ENCODE peak calls at places on chromosome 7, in ten cellular contexts. One of them, this sample, is unnamed. For H4K20me1 and H3K9me3, the result is how much of the 10 kb centered on the place peaks cover.

GRCh38 chr7:23373151-23374004 is 74.2 kb downstream of the MALSU1 start:
- DNase-seq in fibroblast of lung: peak
- DNase-seq in hepatocyte: no peak
- DNase-seq in PC-3: peak
- DNase-seq in neural progenitor cell: no peak
- DNase-seq in GM23248: no peak
- DNase-seq in SK-N-SH: no peak
- DNase-seq in GM12878: peak
- DNase-seq in OCI-LY7: peak
- DNase-seq in H9: no peak
- DNase-seq in this sample: no peak

GRCh38 chr7:33472348-33473025 is 343.1 kb downstream of the BBS9 start:
- DNase-seq in PC-3: peak
- DNase-seq in SK-N-SH: peak
- DNase-seq in OCI-LY7: no peak
- DNase-seq in neural progenitor cell: no peak
- DNase-seq in H9: no peak
- DNase-seq in GM12878: no peak
- DNase-seq in GM23248: no peak
- DNase-seq in hepatocyte: no peak
- DNase-seq in fibroblast of lung: no peak
- DNase-seq in this sample: peak

GRCh38 chr7:110759069-110759468 is 331.9 kb upstream of the LRRN3 start:
- DNase-seq in OCI-LY7: no peak
- DNase-seq in PC-3: peak
- DNase-seq in H9: no peak
- DNase-seq in fibroblast of lung: no peak
- DNase-seq in neural progenitor cell: no peak
- DNase-seq in SK-N-SH: no peak
- DNase-seq in GM12878: no peak
- DNase-seq in GM23248: no peak
- DNase-seq in hepatocyte: no peak
- DNase-seq in this sample: peak

GRCh38 chr7:119665791-119666190 is 607.2 kb upstream of the KCND2 start:
- DNase-seq in GM23248: no peak
- DNase-seq in SK-N-SH: no peak
- DNase-seq in H9: no peak
- DNase-seq in PC-3: no peak
- DNase-seq in fibroblast of lung: peak
- DNase-seq in hepatocyte: no peak
- DNase-seq in GM12878: no peak
- DNase-seq in neural progenitor cell: no peak
- DNase-seq in OCI-LY7: no peak
- DNase-seq in this sample: no peak

GRCh38 chr7:38310601-38311057 is 37.2 kb upstream of the TARP start:
- DNase-seq in hepatocyte: no peak
- DNase-seq in SK-N-SH: peak
- DNase-seq in fibroblast of lung: peak
- DNase-seq in OCI-LY7: no peak
- DNase-seq in GM12878: no peak
- DNase-seq in PC-3: no peak
- DNase-seq in GM23248: no peak
- DNase-seq in neural progenitor cell: no peak
- DNase-seq in H9: no peak
- DNase-seq in this sample: no peak

GRCh38 chr7:90119178-90119971 is 34.9 kb upstream of the STEAP1 start:
- DNase-seq in GM23248: peak
- DNase-seq in hepatocyte: peak
- DNase-seq in OCI-LY7: no peak
- DNase-seq in neural progenitor cell: peak
- DNase-seq in GM12878: no peak
- DNase-seq in H9: peak
- DNase-seq in PC-3: no peak
- DNase-seq in fibroblast of lung: peak
- DNase-seq in SK-N-SH: peak
- DNase-seq in this sample: no peak

GRCh38 chr7:79455173-79455790 is 1.8 kb upstream of the MAGI2 start:
- DNase-seq in OCI-LY7: no peak
- DNase-seq in SK-N-SH: no peak
- DNase-seq in hepatocyte: no peak
- DNase-seq in fibroblast of lung: no peak
- DNase-seq in H9: no peak
- DNase-seq in GM23248: no peak
- DNase-seq in PC-3: no peak
- DNase-seq in neural progenitor cell: no peak
- DNase-seq in GM12878: no peak
- DNase-seq in this sample: no peak

GRCh38 chr7:138663741-138664710 is 37.1 kb downstream of the SVOPL start:
- DNase-seq in neural progenitor cell: peak
- DNase-seq in H9: peak
- DNase-seq in GM12878: no peak
- DNase-seq in fibroblast of lung: peak
- DNase-seq in SK-N-SH: peak
- DNase-seq in OCI-LY7: no peak
- DNase-seq in GM23248: peak
- DNase-seq in hepatocyte: peak
- DNase-seq in PC-3: peak
- DNase-seq in this sample: peak

GRCh38 chr7:2164156-2164555 is 68.6 kb downstream of the MAD1L1 start:
- DNase-seq in GM12878: no peak
- DNase-seq in OCI-LY7: no peak
- DNase-seq in SK-N-SH: peak
- DNase-seq in PC-3: no peak
- DNase-seq in fibroblast of lung: no peak
- DNase-seq in neural progenitor cell: no peak
- DNase-seq in H9: no peak
- DNase-seq in GM23248: no peak
- DNase-seq in hepatocyte: no peak
- DNase-seq in this sample: no peak
- H4K20me1 ChIP-seq in GM12878: under half
- H4K20me1 ChIP-seq in OCI-LY7: under half
- H4K20me1 ChIP-seq in SK-N-SH: under half
- H4K20me1 ChIP-seq in PC-3: under half
- H4K20me1 ChIP-seq in fibroblast of lung: under half
- H4K20me1 ChIP-seq in neural progenitor cell: under half
- H4K20me1 ChIP-seq in H9: under half
- H4K20me1 ChIP-seq in GM23248: under half
- H4K20me1 ChIP-seq in hepatocyte: under half
- H4K20me1 ChIP-seq in this sample: under half

GRCh38 chr7:159231017-159231416 is 86.3 kb upstream of the VIPR2 start:
- DNase-seq in SK-N-SH: no peak
- DNase-seq in hepatocyte: no peak
- DNase-seq in PC-3: no peak
- DNase-seq in H9: no peak
- DNase-seq in fibroblast of lung: no peak
- DNase-seq in GM23248: no peak
- DNase-seq in GM12878: no peak
- DNase-seq in neural progenitor cell: peak
- DNase-seq in OCI-LY7: no peak
- DNase-seq in this sample: no peak

GRCh38 chr7:159226303-159226702 is 81.6 kb upstream of the VIPR2 start:
- DNase-seq in PC-3: no peak
- DNase-seq in fibroblast of lung: no peak
- DNase-seq in OCI-LY7: no peak
- DNase-seq in H9: no peak
- DNase-seq in neural progenitor cell: no peak
- DNase-seq in GM12878: no peak
- DNase-seq in SK-N-SH: peak
- DNase-seq in GM23248: no peak
- DNase-seq in hepatocyte: no peak
- DNase-seq in this sample: peak

GRCh38 chr7:159227433-159227832 is 82.8 kb upstream of the VIPR2 start:
- DNase-seq in OCI-LY7: no peak
- DNase-seq in PC-3: no peak
- DNase-seq in fibroblast of lung: no peak
- DNase-seq in H9: no peak
- DNase-seq in neural progenitor cell: no peak
- DNase-seq in hepatocyte: no peak
- DNase-seq in GM23248: no peak
- DNase-seq in GM12878: no peak
- DNase-seq in SK-N-SH: no peak
- DNase-seq in this sample: no peak

DNA sequence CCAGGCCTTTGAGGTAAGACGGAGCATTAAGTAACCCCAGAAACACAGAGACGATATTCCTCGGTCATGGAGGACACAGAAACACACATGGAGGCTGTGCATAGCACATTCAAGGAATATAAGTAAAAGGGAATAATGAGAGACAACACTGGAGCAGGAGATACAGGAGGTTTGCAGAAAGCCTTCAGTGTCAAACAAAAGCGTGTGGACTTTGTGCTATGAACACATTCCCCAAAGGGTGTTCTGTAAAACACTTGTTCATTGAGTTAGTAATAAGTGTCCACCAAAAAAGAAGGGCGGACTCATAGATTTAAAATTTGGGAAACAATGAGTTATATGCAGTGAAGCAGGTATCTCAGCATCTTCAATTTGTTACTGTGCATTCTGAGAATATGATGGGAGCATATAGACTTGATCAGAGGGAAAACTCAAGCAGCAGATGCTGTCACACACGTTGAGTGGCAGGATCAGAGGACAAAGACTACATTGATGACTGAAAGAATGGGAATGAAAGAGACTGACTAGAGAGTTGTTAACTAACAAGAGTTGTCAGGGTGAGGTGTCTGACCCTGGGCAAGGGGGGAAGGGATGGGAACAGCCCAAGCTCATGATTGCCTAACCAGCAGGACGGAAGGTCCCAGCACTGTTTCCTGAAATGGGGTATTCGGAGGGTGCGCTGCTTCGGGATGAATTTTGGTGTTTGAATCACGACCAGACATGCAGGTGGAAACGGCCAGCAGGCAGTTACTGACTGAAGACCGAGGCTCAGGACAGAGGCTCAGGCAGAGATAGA is 85.2 kb upstream of the VIPR2 start:
- DNase-seq in neural progenitor cell: no peak
- DNase-seq in PC-3: no peak
- DNase-seq in SK-N-SH: no peak
- DNase-seq in OCI-LY7: no peak
- DNase-seq in fibroblast of lung: no peak
- DNase-seq in GM23248: no peak
- DNase-seq in H9: no peak
- DNase-seq in hepatocyte: no peak
- DNase-seq in GM12878: no peak
- DNase-seq in this sample: no peak
- H3K9me3 ChIP-seq in neural progenitor cell: under half
- H3K9me3 ChIP-seq in PC-3: under half
- H3K9me3 ChIP-seq in SK-N-SH: under half
- H3K9me3 ChIP-seq in OCI-LY7: under half
- H3K9me3 ChIP-seq in fibroblast of lung: under half
- H3K9me3 ChIP-seq in GM23248: under half
- H3K9me3 ChIP-seq in H9: under half
- H3K9me3 ChIP-seq in hepatocyte: under half
- H3K9me3 ChIP-seq in GM12878: under half
- H3K9me3 ChIP-seq in this sample: under half

GRCh38 chr7:130910949-130911944 is 177.2 kb upstream of the KLF14 start:
- DNase-seq in H9: peak
- DNase-seq in neural progenitor cell: no peak
- DNase-seq in fibroblast of lung: peak
- DNase-seq in OCI-LY7: no peak
- DNase-seq in GM12878: no peak
- DNase-seq in hepatocyte: no peak
- DNase-seq in PC-3: peak
- DNase-seq in SK-N-SH: no peak
- DNase-seq in GM23248: peak
- DNase-seq in this sample: no peak

GRCh38 chr7:130912086-130912909 is 178.3 kb upstream of the KLF14 start:
- DNase-seq in fibroblast of lung: peak
- DNase-seq in SK-N-SH: no peak
- DNase-seq in OCI-LY7: peak
- DNase-seq in H9: no peak
- DNase-seq in GM23248: peak
- DNase-seq in PC-3: peak
- DNase-seq in hepatocyte: no peak
- DNase-seq in GM12878: no peak
- DNase-seq in neural progenitor cell: no peak
- DNase-seq in this sample: peak

GRCh38 chr7:130908345-130909160 is 174.5 kb upstream of the KLF14 start:
- DNase-seq in fibroblast of lung: no peak
- DNase-seq in H9: no peak
- DNase-seq in hepatocyte: no peak
- DNase-seq in OCI-LY7: no peak
- DNase-seq in PC-3: peak
- DNase-seq in GM23248: peak
- DNase-seq in SK-N-SH: no peak
- DNase-seq in GM12878: no peak
- DNase-seq in neural progenitor cell: no peak
- DNase-seq in this sample: no peak

GRCh38 chr7:130909161-130909836 is 175.3 kb upstream of the KLF14 start:
- DNase-seq in GM23248: peak
- DNase-seq in H9: no peak
- DNase-seq in GM12878: no peak
- DNase-seq in fibroblast of lung: no peak
- DNase-seq in SK-N-SH: no peak
- DNase-seq in neural progenitor cell: no peak
- DNase-seq in hepatocyte: no peak
- DNase-seq in OCI-LY7: no peak
- DNase-seq in PC-3: peak
- DNase-seq in this sample: no peak

DNA sequence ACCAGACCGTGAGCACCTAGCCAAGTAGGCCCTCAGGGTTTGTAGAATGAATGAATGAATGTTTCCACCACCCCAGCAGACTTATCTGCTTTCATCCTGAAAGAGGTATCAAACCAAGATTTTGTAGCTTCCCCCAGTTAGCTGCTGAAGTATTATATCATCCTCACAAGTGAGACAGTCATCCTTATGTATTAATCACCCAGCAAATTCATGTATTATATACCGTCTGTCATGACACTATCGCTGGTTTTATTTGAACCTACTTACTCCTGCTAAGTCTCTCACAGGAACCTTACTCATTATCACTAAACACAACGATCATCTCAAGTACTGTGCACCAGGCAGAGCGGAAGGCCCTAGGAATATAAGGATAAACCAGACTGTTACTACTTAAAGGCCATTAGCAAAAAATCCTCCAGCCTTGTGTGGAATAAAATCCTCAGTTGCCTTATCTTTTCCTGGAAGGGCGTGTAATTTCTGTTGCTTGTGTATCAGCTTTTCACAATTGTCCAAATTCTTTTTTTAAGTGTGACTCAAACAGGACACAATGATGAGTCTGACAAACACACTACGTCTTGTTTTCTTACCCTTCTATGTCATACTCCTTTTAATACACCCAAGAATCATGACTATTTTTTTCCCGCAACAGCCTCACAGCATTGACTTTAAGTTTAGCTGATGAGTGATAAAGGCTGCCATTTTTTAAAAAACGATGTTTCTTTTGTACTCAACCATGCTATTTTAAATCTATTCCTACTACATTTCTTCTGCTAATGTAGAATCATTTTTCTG is 176.1 kb upstream of the KLF14 start:
- DNase-seq in GM23248: peak
- DNase-seq in hepatocyte: no peak
- DNase-seq in PC-3: peak
- DNase-seq in H9: no peak
- DNase-seq in neural progenitor cell: no peak
- DNase-seq in fibroblast of lung: no peak
- DNase-seq in GM12878: no peak
- DNase-seq in OCI-LY7: no peak
- DNase-seq in SK-N-SH: no peak
- DNase-seq in this sample: no peak
- H4K20me1 ChIP-seq in GM23248: under half
- H4K20me1 ChIP-seq in hepatocyte: under half
- H4K20me1 ChIP-seq in PC-3: under half
- H4K20me1 ChIP-seq in H9: under half
- H4K20me1 ChIP-seq in neural progenitor cell: under half
- H4K20me1 ChIP-seq in fibroblast of lung: under half
- H4K20me1 ChIP-seq in GM12878: under half
- H4K20me1 ChIP-seq in OCI-LY7: under half
- H4K20me1 ChIP-seq in SK-N-SH: under half
- H4K20me1 ChIP-seq in this sample: under half

GRCh38 chr7:64870656-64871055 is 32.4 kb upstream of the ZNF273 start:
- DNase-seq in GM12878: no peak
- DNase-seq in neural progenitor cell: no peak
- DNase-seq in fibroblast of lung: no peak
- DNase-seq in OCI-LY7: no peak
- DNase-seq in hepatocyte: no peak
- DNase-seq in H9: peak
- DNase-seq in PC-3: no peak
- DNase-seq in GM23248: no peak
- DNase-seq in SK-N-SH: peak
- DNase-seq in this sample: no peak

GRCh38 chr7:64872809-64873500 is 30.1 kb upstream of the ZNF273 start:
- DNase-seq in OCI-LY7: no peak
- DNase-seq in SK-N-SH: peak
- DNase-seq in hepatocyte: no peak
- DNase-seq in GM12878: no peak
- DNase-seq in PC-3: no peak
- DNase-seq in GM23248: no peak
- DNase-seq in neural progenitor cell: no peak
- DNase-seq in H9: peak
- DNase-seq in fibroblast of lung: no peak
- DNase-seq in this sample: no peak

GRCh38 chr7:64871761-64872160 is 31.3 kb upstream of the ZNF273 start:
- DNase-seq in hepatocyte: no peak
- DNase-seq in fibroblast of lung: no peak
- DNase-seq in GM23248: no peak
- DNase-seq in SK-N-SH: peak
- DNase-seq in PC-3: no peak
- DNase-seq in OCI-LY7: no peak
- DNase-seq in H9: peak
- DNase-seq in GM12878: no peak
- DNase-seq in neural progenitor cell: no peak
- DNase-seq in this sample: no peak

GRCh38 chr7:64873517-64873916 is 29.6 kb upstream of the ZNF273 start:
- DNase-seq in hepatocyte: peak
- DNase-seq in PC-3: no peak
- DNase-seq in fibroblast of lung: no peak
- DNase-seq in GM12878: no peak
- DNase-seq in GM23248: no peak
- DNase-seq in H9: no peak
- DNase-seq in OCI-LY7: no peak
- DNase-seq in SK-N-SH: peak
- DNase-seq in neural progenitor cell: no peak
- DNase-seq in this sample: no peak

GRCh38 chr7:64872351-64872750 is 30.7 kb upstream of the ZNF273 start:
- DNase-seq in GM12878: no peak
- DNase-seq in fibroblast of lung: no peak
- DNase-seq in hepatocyte: no peak
- DNase-seq in neural progenitor cell: no peak
- DNase-seq in H9: peak
- DNase-seq in SK-N-SH: no peak
- DNase-seq in PC-3: no peak
- DNase-seq in GM23248: no peak
- DNase-seq in OCI-LY7: no peak
- DNase-seq in this sample: no peak
- H3K9me3 ChIP-seq in GM12878: under half
- H3K9me3 ChIP-seq in fibroblast of lung: under half
- H3K9me3 ChIP-seq in hepatocyte: under half
- H3K9me3 ChIP-seq in neural progenitor cell: under half
- H3K9me3 ChIP-seq in H9: under half
- H3K9me3 ChIP-seq in SK-N-SH: under half
- H3K9me3 ChIP-seq in PC-3: under half
- H3K9me3 ChIP-seq in GM23248: under half
- H3K9me3 ChIP-seq in OCI-LY7: under half
- H3K9me3 ChIP-seq in this sample: under half